ENCODE peak calls at places on chromosome 15, in six cellular contexts. F is NT2/D1, T is uterus, P is mesendoderm, J is HCT116, M is RWPE2. C is an unnamed sample. For H3K36me3, the result is how much of the 10 kb centered on the place peaks cover.

GRCh38 chr15:70855764-70856163 is 1.8 kb upstream of the LARP6 start:
- DNase-seq in P (no peak), M (no peak), T (no peak), F (no peak), J (no peak), C (no peak)

GRCh38 chr15:33580526-33580925 is 269.8 kb downstream of the RYR3 start:
- DNase-seq in M (no peak), J (no peak), T (no peak), P (no peak), F (no peak), C (no peak)

GRCh38 chr15:32861741-32862140 is 143.9 kb downstream of the GREM1 start:
- DNase-seq in J (no peak), P (peak), F (no peak), M (no peak), T (peak), C (no peak)

GRCh38 chr15:63551400-63551799 is 45.8 kb upstream of the FBXL22 start:
- DNase-seq in J (no peak), F (no peak), M (no peak), T (no peak), P (no peak), C (no peak)

GRCh38 chr15:38560456-38560926 is 4.1 kb downstream of the RASGRP1 start:
- DNase-seq in M (no peak), F (no peak), T (no peak), J (no peak), P (no peak), C (no peak)

GRCh38 chr15:63794271-63794670 is 39.5 kb downstream of the HERC1 start:
- DNase-seq in F (no peak), M (no peak), P (no peak), J (no peak), T (no peak), C (no peak)

GRCh38 chr15:31227954-31228542 is 98.6 kb upstream of the KLF13 start:
- DNase-seq in F (no peak), T (no peak), M (peak), P (no peak), J (no peak), C (no peak)

GRCh38 chr15:101533371-101534140 is 44.0 kb upstream of the PCSK6 start:
- DNase-seq in T (no peak), F (no peak), J (no peak), P (no peak), M (no peak), C (no peak)

GRCh38 chr15:49637857-49638256 is 17.0 kb downstream of the DTWD1 start:
- DNase-seq in T (no peak), J (no peak), F (no peak), P (peak), M (no peak), C (no peak)

GRCh38 chr15:48603922-48604321 is 41.6 kb downstream of the FBN1 start:
- DNase-seq in F (no peak), T (no peak), P (no peak), M (no peak), J (no peak), C (no peak)

GRCh38 chr15:85750807-85751730 is 43.7 kb downstream of the KLHL25 start:
- DNase-seq in M (peak), J (no peak), P (peak), T (peak), F (peak), C (peak)

GRCh38 chr15:54803139-54803808 is 393.5 kb downstream of the RSL24D1 start:
- DNase-seq in P (peak), M (no peak), F (no peak), T (no peak), J (no peak), C (no peak)

GRCh38 chr15:78507831-78508160 is 419 bp downstream of the HYKK start:
- DNase-seq in P (no peak), J (no peak), M (no peak), F (no peak), T (no peak), C (no peak)

GRCh38 chr15:32718822-32719716 is 1.3 kb downstream of the GREM1 start:
- DNase-seq in M (peak), F (no peak), P (peak), T (no peak), J (no peak), C (no peak)

GRCh38 chr15:83695901-83696425 is 42.0 kb downstream of the ADAMTSL3 start:
- DNase-seq in T (no peak), M (no peak), J (no peak), F (no peak), P (peak), C (no peak)

GRCh38 chr15:58506064-58506490 is 74.3 kb downstream of the LIPC start:
- DNase-seq in M (no peak), T (no peak), F (no peak), J (no peak), P (no peak), C (no peak)

DNA sequence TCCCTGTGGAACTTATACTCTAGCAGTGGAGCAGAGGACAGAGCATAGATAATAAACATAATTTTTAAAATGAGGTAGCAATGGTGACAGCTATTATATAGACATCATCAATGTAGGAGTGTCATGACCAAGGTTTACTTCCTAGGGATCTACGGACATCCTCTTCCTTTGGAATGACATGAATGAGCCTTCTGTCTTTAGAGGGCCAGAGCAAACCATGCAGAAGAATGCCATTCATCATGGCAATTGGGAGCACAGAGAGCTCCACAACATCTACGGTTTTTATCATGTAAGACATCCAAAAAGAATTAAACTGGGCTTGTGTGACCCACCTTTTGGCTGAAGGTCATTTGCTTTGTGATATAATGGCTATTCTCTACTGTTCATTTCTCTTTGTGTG is 30.1 kb upstream of the CAPN3 start:
- DNase-seq in T (no peak), J (no peak), M (no peak), F (no peak), P (no peak), C (no peak)
- H3K36me3 ChIP-seq in T (under half), J (under half), M (under half), F (under half), P (under half), C (under half)

DNA sequence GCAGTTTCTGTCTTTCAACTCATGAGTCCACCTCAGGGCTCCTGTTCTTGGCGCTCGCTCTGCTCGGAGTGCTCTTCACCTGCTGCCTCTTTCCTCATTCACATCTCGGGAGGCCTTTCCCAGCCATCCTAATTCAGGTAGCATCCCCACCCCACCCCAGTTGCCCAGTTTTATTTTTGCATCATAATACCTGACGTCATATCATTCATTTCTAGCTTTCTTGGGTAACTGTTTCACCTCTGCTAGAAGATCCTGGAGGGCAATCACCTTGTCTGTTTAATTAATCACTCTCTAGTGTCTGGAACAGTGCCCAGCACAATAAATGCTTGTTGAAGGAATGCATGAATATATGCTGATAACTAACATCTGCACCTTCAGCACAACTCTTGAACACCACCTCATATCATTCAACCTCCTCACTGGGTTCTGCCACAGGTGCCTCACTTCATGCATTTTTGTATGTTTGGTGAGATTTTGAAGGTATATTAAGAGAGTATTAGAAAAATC is 7.6 kb downstream of the NUSAP1 start:
- DNase-seq in P (no peak), M (peak), T (no peak), F (no peak), J (no peak), C (no peak)
- H3K36me3 ChIP-seq in P (under half), M (half or more), T (under half), F (half or more), J (half or more), C (under half)

DNA sequence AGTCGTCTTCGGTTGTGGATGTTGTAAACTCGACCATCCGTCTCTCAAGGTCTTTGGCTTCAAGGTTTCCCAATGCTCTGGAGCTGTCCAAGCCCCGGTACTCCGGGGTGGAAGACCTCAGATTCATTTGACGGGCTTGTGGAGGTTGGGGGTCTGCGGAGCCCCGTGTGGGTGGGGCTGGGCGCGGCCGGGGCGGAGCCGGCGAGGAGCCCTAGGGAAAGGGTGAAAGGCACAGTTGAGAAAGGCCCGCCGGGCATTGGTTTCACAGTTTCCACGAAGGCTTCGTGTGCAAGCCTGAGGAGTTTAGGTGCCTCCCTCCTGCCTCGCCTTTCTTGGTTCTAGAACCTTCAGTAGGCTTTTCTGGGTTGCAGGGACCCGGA is 360 bp upstream of the MGA start:
- DNase-seq in F (no peak), P (no peak), T (no peak), M (no peak), J (no peak), C (no peak)
- H3K36me3 ChIP-seq in F (under half), P (under half), T (under half), M (under half), J (under half), C (under half)

GRCh38 chr15:80180986-80181385 is 28.2 kb downstream of the FAH start:
- DNase-seq in J (no peak), F (no peak), M (no peak), T (no peak), P (no peak), C (no peak)

GRCh38 chr15:80185152-80185551 is 32.4 kb downstream of the FAH start:
- DNase-seq in M (no peak), P (no peak), T (no peak), J (no peak), F (no peak), C (no peak)

GRCh38 chr15:80183886-80184285 is 31.1 kb downstream of the FAH start:
- DNase-seq in M (no peak), F (no peak), P (peak), J (no peak), T (no peak), C (no peak)

GRCh38 chr15:80182611-80183210 is 29.9 kb downstream of the FAH start:
- DNase-seq in J (no peak), T (no peak), F (no peak), P (no peak), M (no peak), C (no peak)

GRCh38 chr15:80183291-80183690 is 30.5 kb downstream of the FAH start:
- DNase-seq in M (no peak), J (no peak), F (no peak), P (no peak), T (no peak), C (no peak)
- H3K36me3 ChIP-seq in M (under half), J (under half), F (half or more), P (under half), T (under half), C (half or more)